ENCODE peak calls at places on chromosomes 16 and 17, in nine cellular contexts. L, D, Q, C, M, N, V, P and J are unnamed samples.

GRCh38 chr16:89924298-89924924 is 1.3 kb downstream of the TUBB3 start:
- DNase-seq in L (peak; percentile 43), N (peak; percentile 37), Q (no peak), C (peak; percentile 79), D (no peak), V (peak; percentile 68), M (peak; percentile 54), P (no peak), J (no peak)

GRCh38 chr16:46918905-46919792 is 35.0 kb downstream of the GPT2 start:
- DNase-seq in Q (no peak), C (no peak), M (no peak), V (no peak), L (no peak), N (no peak), P (no peak), D (no peak), J (no peak)

GRCh38 chr16:53912155-53912554 is 208.2 kb downstream of the FTO start:
- DNase-seq in M (no peak), D (no peak), Q (no peak), C (no peak), P (no peak), L (no peak), V (no peak), N (no peak), J (no peak)

GRCh38 chr17:54948380-54948779 is 20.1 kb downstream of the COX11 start:
- DNase-seq in N (no peak), D (peak; percentile 64), M (peak; percentile 73), P (no peak), Q (no peak), V (no peak), L (peak; percentile 76), C (no peak), J (peak; percentile 69)

GRCh38 chr17:76467366-76467765 is at the start of gene AANAT:
- DNase-seq in M (no peak), L (no peak), C (no peak), N (no peak), Q (no peak), V (no peak), P (no peak), D (no peak), J (no peak)

GRCh38 chr16:70395345-70395901 is 43.5 kb downstream of the ST3GAL2 start:
- DNase-seq in V (peak; percentile 81), P (peak; percentile 49), D (peak; percentile 79), C (peak; percentile 88), M (peak; percentile 50), N (peak; percentile 47), L (peak; percentile 26), Q (no peak), J (no peak)

GRCh38 chr16:14029658-14030057 is 41.5 kb upstream of the MRTFB start:
- DNase-seq in L (no peak), N (no peak), P (no peak), V (peak; percentile 56), M (no peak), D (no peak), Q (no peak), C (no peak), J (no peak)

GRCh38 chr16:80993293-80993691 is 13.4 kb downstream of the CMC2 start:
- DNase-seq in C (no peak), D (peak; percentile 28), Q (no peak), V (peak; percentile 73), P (no peak), M (peak; percentile 95), L (peak; percentile 92), N (no peak), J (no peak)

GRCh38 chr16:28981517-28981916 is 3.3 kb upstream of the LAT start:
- DNase-seq in Q (no peak), M (peak; percentile 14), V (no peak), C (no peak), P (no peak), N (no peak), L (no peak), D (no peak), J (no peak)

GRCh38 chr17:45996282-45996937 is 2.6 kb upstream of the STH start:
- DNase-seq in M (no peak), N (no peak), C (no peak), P (no peak), V (no peak), Q (no peak), D (no peak), L (no peak), J (no peak)

GRCh38 chr16:84918006-84918909 is 93.1 kb downstream of the ZDHHC7 start:
- DNase-seq in M (no peak), D (no peak), N (no peak), L (no peak), Q (no peak), V (no peak), P (no peak), C (no peak), J (no peak)

GRCh38 chr17:3660311-3660891 is 8.0 kb downstream of the TAX1BP3 start:
- DNase-seq in L (no peak), P (no peak), N (peak; percentile 69), M (no peak), D (no peak), C (no peak), V (peak; percentile 56), Q (no peak), J (no peak)

GRCh38 chr17:28879886-28880571 is 17.5 kb downstream of the FLOT2 start:
- DNase-seq in M (no peak), L (no peak), Q (no peak), P (no peak), V (no peak), C (no peak), N (no peak), D (no peak), J (no peak)

GRCh38 chr16:57373117-57373947 is 1.0 kb downstream of the CX3CL1 start:
- DNase-seq in Q (no peak), N (no peak), M (no peak), V (no peak), L (no peak), D (no peak), C (peak; percentile 71), P (no peak), J (no peak)

GRCh38 chr16:15539197-15539596 is 103.8 kb downstream of the MARF1 start:
- DNase-seq in D (no peak), C (no peak), V (peak; percentile 41), N (no peak), P (no peak), M (no peak), L (no peak), Q (no peak), J (no peak)

GRCh38 chr17:2218426-2218825 is 85.2 kb downstream of the SMG6 start:
- DNase-seq in Q (no peak), D (no peak), V (no peak), C (no peak), M (no peak), P (no peak), L (no peak), N (no peak), J (no peak)

GRCh38 chr17:37147301-37147812 is 198.6 kb downstream of the AATF start:
- DNase-seq in D (no peak), Q (no peak), M (peak; percentile 23), C (no peak), L (no peak), V (no peak), P (no peak), N (no peak), J (no peak)

GRCh38 chr17:77229786-77230435 is 89.1 kb downstream of the SEC14L1 start:
- DNase-seq in V (no peak), L (no peak), M (no peak), C (peak; percentile 51), P (no peak), D (no peak), N (no peak), Q (no peak), J (no peak)

GRCh38 chr16:86566966-86567700 is 504 bp downstream of the FOXC2 start:
- DNase-seq in D (no peak), P (no peak), V (peak; percentile 79), N (no peak), M (peak; percentile 66), Q (no peak), L (peak; percentile 60), C (peak; percentile 86), J (no peak)

GRCh38 chr16:1150511-1150982 is 2.4 kb upstream of the CACNA1H start:
- DNase-seq in M (no peak), Q (no peak), N (no peak), D (no peak), C (no peak), V (no peak), P (peak; percentile 7), L (peak; percentile 48), J (no peak)

GRCh38 chr17:81254955-81255717 is 16.0 kb downstream of the NDUFAF8 start:
- DNase-seq in D (peak; percentile 77), N (peak; percentile 57), V (peak; percentile 91), L (peak; percentile 74), Q (no peak), C (peak; percentile 90), P (no peak), M (peak; percentile 79), J (peak; percentile 20)

GRCh38 chr16:79402356-79402755 is 198.2 kb downstream of the MAF start:
- DNase-seq in V (no peak), C (no peak), Q (no peak), D (no peak), M (no peak), N (no peak), P (no peak), L (no peak), J (no peak)

GRCh38 chr17:36485805-36486203 is 677 bp upstream of the ZNHIT3 start:
- DNase-seq in M (no peak), D (no peak), V (no peak), C (no peak), Q (no peak), P (no peak), L (no peak), N (no peak), J (no peak)

GRCh38 chr16:27718136-27718766 is 168.3 kb downstream of the KATNIP start:
- DNase-seq in V (no peak), Q (no peak), D (no peak), M (no peak), C (peak; percentile 45), P (no peak), L (no peak), N (no peak), J (no peak)

GRCh38 chr16:1093284-1094123 is 2.5 kb downstream of the C1QTNF8 start:
- DNase-seq in D (no peak), L (no peak), N (no peak), M (peak; percentile 11), Q (no peak), C (no peak), V (no peak), P (no peak), J (no peak)